ENCODE peak calls at places on chromosomes 16 and 17, in four cellular contexts. N, V, R and J are unnamed samples.

GRCh38 chr17:27333410-27333980 is 39.6 kb downstream of the WSB1 start:
- DNase-seq in N (no peak), V (no peak), R (no peak), J (no peak)

GRCh38 chr17:14080847-14081251 is 11.5 kb downstream of the COX10 start:
- DNase-seq in V (no peak), N (no peak), R (no peak), J (no peak)

GRCh38 chr17:57577751-57578607 is 167.1 kb downstream of the CCDC182 start:
- DNase-seq in N (peak; percentile 48), V (peak; percentile 38), R (peak; percentile 69), J (peak; percentile 53)

GRCh38 chr17:80703109-80703508 is 158.5 kb downstream of the RPTOR start:
- DNase-seq in R (no peak), N (no peak), V (no peak), J (no peak)

GRCh38 chr17:61411944-61412859 is 12.6 kb downstream of the TBX2 start:
- DNase-seq in V (no peak), R (peak; percentile 70), N (peak; percentile 74), J (peak; percentile 54)

GRCh38 chr17:16974569-16975265 is 2.8 kb upstream of the TNFRSF13B start:
- DNase-seq in V (no peak), N (no peak), R (no peak), J (no peak)

GRCh38 chr17:82031303-82031884 is at the start of gene RAC3:
- DNase-seq in V (no peak), R (no peak), N (no peak), J (no peak)

GRCh38 chr17:61402978-61403845 is 3.6 kb downstream of the TBX2 start:
- DNase-seq in V (no peak), R (no peak), N (no peak), J (peak; percentile 43)

GRCh38 chr17:42706732-42707131 is 24.4 kb downstream of the CNTNAP1 start:
- DNase-seq in R (no peak), N (no peak), V (no peak), J (no peak)

GRCh38 chr17:44362479-44362963 is 1.1 kb downstream of the FAM171A2 start:
- DNase-seq in V (no peak), R (no peak), N (no peak), J (no peak)

GRCh38 chr17:7549401-7550055 is 670 bp downstream of the TNFSF12 start:
- DNase-seq in R (no peak), V (no peak), N (peak; percentile 39), J (no peak)

GRCh38 chr17:7552621-7553051 is 3.8 kb downstream of the TNFSF12 start:
- DNase-seq in R (no peak), N (no peak), V (no peak), J (no peak)

GRCh38 chr17:7548585-7549400 is at the start of gene TNFSF12:
- DNase-seq in V (no peak), N (peak; percentile 63), R (no peak), J (no peak)

GRCh38 chr17:7551396-7551795 is 2.5 kb downstream of the TNFSF12 start:
- DNase-seq in V (no peak), R (no peak), N (no peak), J (no peak)

GRCh38 chr17:7550359-7550758 is 1.5 kb downstream of the TNFSF12 start:
- DNase-seq in N (no peak), R (no peak), V (no peak), J (no peak)
- H3K4me3 ChIP-seq in N (no peak overlapping the region), R (no peak overlapping the region), V (no peak overlapping the region), J (no peak overlapping the region)

DNA sequence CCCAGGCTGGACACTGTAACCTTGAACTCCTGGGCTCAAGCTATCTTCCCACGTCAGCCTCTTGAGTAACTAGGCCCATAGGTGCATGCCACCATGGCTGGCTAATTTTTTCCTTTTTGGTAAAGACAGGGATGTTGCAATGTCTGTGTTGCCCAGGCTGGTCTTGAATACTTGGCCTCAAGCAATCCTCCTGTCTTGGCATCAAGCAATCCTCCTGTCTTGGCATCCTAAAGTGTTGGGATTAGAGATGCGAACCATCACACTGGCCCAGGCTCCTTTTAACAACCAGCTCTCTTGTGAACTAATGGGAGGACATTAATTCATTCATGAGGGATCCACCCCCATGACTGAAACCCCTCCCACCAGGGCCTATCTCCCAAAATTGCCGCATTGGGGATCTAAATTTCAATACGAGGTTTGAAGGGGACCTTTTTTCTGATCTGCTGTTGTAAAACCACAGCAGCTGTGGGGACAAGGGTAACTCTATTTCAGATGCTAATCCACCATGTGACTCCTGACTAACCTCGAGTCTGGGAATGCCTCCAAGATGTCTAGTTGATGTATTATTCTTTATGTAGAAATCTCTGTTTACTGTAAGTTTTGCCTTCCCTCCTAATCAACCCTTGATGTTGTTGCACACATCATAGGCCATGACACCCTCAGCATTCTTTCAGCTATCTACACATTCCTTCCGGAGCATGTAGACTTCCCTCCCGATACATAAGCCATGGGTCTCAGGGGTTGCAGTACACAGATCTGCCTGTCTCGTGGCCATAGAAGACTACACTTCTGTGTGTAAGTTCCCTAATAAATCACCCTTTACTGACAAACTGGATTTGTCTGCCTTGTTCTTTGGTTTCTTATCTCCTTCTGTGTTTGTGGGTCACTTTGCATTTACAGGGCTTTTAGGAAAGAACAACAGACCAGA is 37.6 kb downstream of the RNF112 start:
- DNase-seq in N (no peak), V (peak; percentile 97), R (peak; percentile 98), J (peak; percentile 92)
- H3K27ac ChIP-seq in N (no peak overlapping the region), V (peak overlapping the region; percentile 92), R (peak overlapping the region; percentile 62), J (peak overlapping the region; percentile 79)

GRCh38 chr16:86575754-86576557 is 2.4 kb upstream of the FOXL1 start:
- DNase-seq in V (peak; percentile 95), R (peak; percentile 94), N (no peak), J (peak; percentile 94)
- TF ChIP-seq CTCF in V (peak; percentile 86), R (peak; percentile 54), N (no peak), J (peak; percentile 87)

DNA sequence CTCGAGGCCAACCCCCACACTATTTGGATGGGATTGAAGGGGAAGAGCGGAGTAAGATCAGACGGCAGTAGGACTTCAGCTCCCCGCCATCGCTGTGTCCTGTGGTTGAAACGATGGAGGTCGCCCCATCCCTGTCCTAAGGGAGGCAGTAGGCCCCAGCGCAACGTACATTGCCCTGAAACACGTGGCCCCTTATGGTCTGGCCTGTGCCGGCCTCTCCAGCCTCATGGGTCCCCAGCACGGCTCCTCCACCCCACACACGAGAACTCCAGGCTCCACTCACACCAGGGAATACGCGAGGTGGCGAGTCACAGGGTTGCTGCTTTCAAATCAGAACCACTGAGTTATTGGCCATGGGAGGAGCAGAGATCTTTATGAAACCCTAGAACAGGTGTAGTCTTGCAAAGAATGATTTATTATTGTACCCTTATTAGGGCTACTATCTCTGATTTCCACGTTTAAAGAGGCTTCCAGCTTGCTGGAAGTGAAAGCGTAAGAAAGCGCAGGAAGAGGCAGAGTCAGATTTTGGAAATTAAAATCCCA is 669 bp upstream of the DCTPP1 start:
- DNase-seq in V (no peak), N (no peak), R (no peak), J (no peak)
- H3K4me3 ChIP-seq in V (peak overlapping the region; percentile 93), N (no peak overlapping the region), R (peak overlapping the region; percentile 80), J (peak overlapping the region; percentile 74)

GRCh38 chr17:47945080-47945479 is 3.7 kb downstream of the PNPO start:
- DNase-seq in V (no peak), R (peak; percentile 37), N (no peak), J (no peak)

GRCh38 chr17:47941246-47941997 is at the start of gene PNPO:
- DNase-seq in R (peak; percentile 98), V (peak; percentile 93), N (peak; percentile 97), J (peak; percentile 99)

GRCh38 chr17:47941998-47942490 is 673 bp downstream of the PNPO start:
- DNase-seq in V (no peak), R (no peak), N (no peak), J (no peak)

GRCh38 chr17:47945529-47946508 is 4.4 kb downstream of the PNPO start:
- DNase-seq in R (no peak), V (no peak), N (no peak), J (no peak)

DNA sequence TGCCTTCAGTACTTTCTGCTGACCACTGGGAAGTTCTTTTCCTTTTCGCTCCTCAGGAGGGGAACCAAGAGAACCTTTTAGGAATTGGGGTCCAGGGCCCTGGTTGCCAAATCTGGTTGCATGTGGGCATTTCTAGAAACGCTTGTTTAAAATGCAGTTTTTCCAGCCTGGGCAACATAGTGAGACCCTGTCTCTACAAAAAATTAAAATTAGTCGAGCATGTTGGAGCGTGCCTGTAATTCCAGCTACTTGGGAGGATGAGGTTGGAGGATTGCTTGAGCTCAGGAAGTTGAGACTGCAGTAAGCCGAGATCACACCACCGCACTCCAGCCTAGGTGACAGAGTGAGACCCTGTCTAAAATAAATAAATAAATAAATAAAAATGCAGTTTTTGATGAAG is 1.2 kb downstream of the PNPO start:
- DNase-seq in R (no peak), N (no peak), V (no peak), J (no peak)
- H3K27ac ChIP-seq in R (no peak overlapping the region), N (no peak overlapping the region), V (no peak overlapping the region), J (no peak overlapping the region)